ENCODE peak calls at places on chromosomes 16 and 17, in five cellular contexts. L is HCT116, I is GM12878, X is upper lobe of left lung, Y is K562. A is an unnamed sample.

GRCh38 chr17:63631626-63632025 is 9.4 kb downstream of the MAP3K3 start:
- ATAC-seq in L (no peak), I (no peak), X (no peak), Y (no peak), A (no peak)

GRCh38 chr16:66473654-66474519 is 46.8 kb downstream of the BEAN1 start:
- ATAC-seq in L (no peak), I (no peak), X (no peak), Y (no peak), A (peak)

GRCh38 chr17:50364715-50365114 is 8.3 kb downstream of the MRPL27 start:
- ATAC-seq in L (no peak), I (no peak), X (no peak), Y (no peak), A (no peak)

GRCh38 chr16:87436225-87437172 is 44.4 kb downstream of the MAP1LC3B start:
- ATAC-seq in L (no peak), I (no peak), X (peak), Y (no peak), A (peak)

GRCh38 chr17:15464211-15464610 is 3.2 kb downstream of the CDRT4 start:
- ATAC-seq in L (no peak), I (no peak), X (no peak), Y (no peak), A (no peak)

GRCh38 chr16:28923652-28924398 is 1.2 kb downstream of the RABEP2 start:
- ATAC-seq in L (peak), I (peak), X (no peak), Y (no peak), A (no peak)

GRCh38 chr16:25707982-25708583 is 16.3 kb downstream of the HS3ST4 start:
- ATAC-seq in L (peak), I (peak), X (no peak), Y (peak), A (no peak)

GRCh38 chr16:14497245-14498082 is 132.6 kb downstream of the PARN start:
- ATAC-seq in L (no peak), I (no peak), X (no peak), Y (no peak), A (no peak)

GRCh38 chr16:66262253-66263167 is 104.0 kb upstream of the CDH5 start:
- ATAC-seq in L (no peak), I (no peak), X (peak), Y (no peak), A (peak)

GRCh38 chr17:16456770-16457316 is 35.1 kb downstream of the LRRC75A start:
- ATAC-seq in L (no peak), I (no peak), X (no peak), Y (no peak), A (no peak)

GRCh38 chr17:44212507-44213402 is 6.7 kb downstream of the UBTF start:
- ATAC-seq in L (no peak), I (no peak), X (no peak), Y (peak), A (no peak)

GRCh38 chr17:8393470-8394231 is 4.0 kb downstream of the RNF222 start:
- ATAC-seq in L (peak), I (no peak), X (no peak), Y (peak), A (no peak)

GRCh38 chr17:4772235-4772613 is 538 bp downstream of the TM4SF5 start:
- ATAC-seq in L (no peak), I (no peak), X (no peak), Y (no peak), A (no peak)

GRCh38 chr16:54584121-54584520 is 297.5 kb upstream of the IRX3 start:
- ATAC-seq in L (no peak), I (no peak), X (no peak), Y (no peak), A (no peak)

GRCh38 chr17:76491271-76492184 is 9.7 kb downstream of the RHBDF2 start:
- ATAC-seq in L (no peak), I (peak), X (peak), Y (peak), A (no peak)

GRCh38 chr17:47663997-47664941 is 14.6 kb downstream of the KPNB1 start:
- ATAC-seq in L (peak), I (peak), X (peak), Y (peak), A (peak)

GRCh38 chr17:81713556-81714411 is 1.7 kb downstream of the SLC25A10 start:
- ATAC-seq in L (peak), I (no peak), X (no peak), Y (peak), A (no peak)

GRCh38 chr17:40779181-40779909 is 3.0 kb downstream of the KRT27 start:
- ATAC-seq in L (no peak), I (no peak), X (peak), Y (peak), A (no peak)

GRCh38 chr17:18156976-18157280 is 26.7 kb upstream of the ALKBH5 start:
- ATAC-seq in L (no peak), I (no peak), X (no peak), Y (no peak), A (no peak)

GRCh38 chr16:10964891-10965326 is 20.5 kb downstream of the CLEC16A start:
- ATAC-seq in L (no peak), I (peak), X (no peak), Y (no peak), A (no peak)

GRCh38 chr17:28335959-28336871 is 654 bp downstream of the TNFAIP1 start:
- ATAC-seq in L (peak), I (peak), X (peak), Y (peak), A (peak)

GRCh38 chr16:2771496-2772402 is 5.3 kb downstream of the ELOB start:
- ATAC-seq in L (no peak), I (no peak), X (no peak), Y (no peak), A (no peak)

GRCh38 chr16:78605548-78606097 is 506.2 kb downstream of the WWOX start:
- ATAC-seq in L (no peak), I (no peak), X (no peak), Y (no peak), A (peak)

GRCh38 chr17:82045916-82046484 is 5.6 kb downstream of the RFNG start:
- ATAC-seq in L (no peak), I (no peak), X (no peak), Y (no peak), A (no peak)

GRCh38 chr16:9195301-9195700 is 103.9 kb downstream of the HAPSTR1 start:
- ATAC-seq in L (no peak), I (no peak), X (no peak), Y (no peak), A (no peak)

GRCh38 chr16:19601083-19601976 is 45.8 kb downstream of the VPS35L start:
- ATAC-seq in L (peak), I (peak), X (no peak), Y (peak), A (no peak)

GRCh38 chr16:74984194-74984669 is 691 bp downstream of the WDR59 start:
- ATAC-seq in L (no peak), I (peak), X (peak), Y (no peak), A (no peak)

DNA sequence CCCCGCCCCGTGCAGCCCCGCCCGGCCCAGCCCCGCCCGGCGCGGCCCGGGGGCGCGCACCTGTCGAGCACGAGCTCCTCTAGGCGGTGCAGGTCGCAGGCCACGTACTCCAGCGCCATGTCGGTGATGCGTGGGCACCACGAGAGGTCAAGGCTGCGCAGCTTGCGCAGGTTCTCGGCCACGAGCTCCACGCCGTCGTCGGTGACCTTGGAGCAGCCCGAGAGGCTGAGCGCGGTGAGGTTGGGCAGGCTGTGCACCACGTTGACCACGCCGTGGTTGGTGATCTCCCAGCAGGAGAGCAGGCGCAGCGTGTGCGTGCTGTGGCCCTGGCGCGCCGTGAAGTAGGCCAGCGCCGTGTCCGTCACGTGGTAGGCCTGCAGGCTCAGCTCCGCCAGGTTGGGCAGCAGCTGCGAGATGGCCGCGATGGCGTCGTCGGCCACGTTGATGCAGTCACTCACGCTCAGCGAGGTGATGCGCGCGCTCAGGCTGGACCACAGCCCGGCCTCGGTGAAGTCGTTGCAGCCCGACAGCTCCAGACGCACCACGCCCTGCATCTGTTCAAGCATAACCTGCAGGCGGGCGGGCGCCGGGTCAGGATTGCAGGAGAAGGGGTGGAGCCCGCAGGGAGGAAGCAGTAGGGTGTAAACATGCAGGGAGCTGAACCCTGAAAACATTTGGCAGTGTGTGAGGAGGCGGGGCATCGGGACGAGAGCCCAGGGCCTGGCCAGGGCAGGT is 5.3 kb upstream of the WDR24 start:
- ATAC-seq in L (peak), I (peak), X (peak), Y (peak), A (no peak)
- TF ChIP-seq POLR2AphosphoS5 in L (peak), I (no peak), X (no peak), Y (no peak), A (no peak)

DNA sequence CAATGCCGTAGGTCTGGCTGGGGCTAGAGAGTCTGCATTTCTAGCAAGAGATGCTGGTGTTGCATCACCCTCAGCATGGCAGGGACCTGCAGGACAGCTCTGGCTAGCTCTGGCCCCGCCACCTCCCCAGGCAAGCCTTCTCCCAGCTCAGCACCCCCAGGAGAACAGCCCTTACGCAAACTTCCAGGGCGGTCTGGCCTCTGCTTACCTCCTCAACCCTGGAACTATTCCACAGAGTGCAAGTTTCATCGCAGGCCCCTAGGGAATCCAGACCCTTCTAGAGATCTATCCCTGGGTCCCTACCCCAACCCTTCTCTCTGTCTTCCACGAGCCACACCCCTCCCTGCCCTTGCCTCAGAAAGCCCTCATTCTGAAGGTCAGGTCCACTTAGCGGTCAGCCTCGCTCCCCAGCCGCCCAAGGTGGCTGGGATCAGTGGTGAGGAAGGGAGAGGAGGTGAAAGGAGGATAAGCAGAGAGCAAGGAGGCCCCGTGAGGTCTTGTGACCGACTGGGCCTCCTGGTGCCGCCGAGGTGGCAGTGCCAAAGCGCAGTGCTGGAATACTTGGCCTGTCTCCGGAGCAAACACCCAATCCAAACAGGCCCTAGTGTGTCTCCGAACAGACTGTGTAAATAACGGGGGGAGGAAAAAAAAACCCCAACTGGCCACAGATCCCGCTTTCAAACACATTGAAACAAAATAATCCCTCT is 380.7 kb downstream of the SOX9 start:
- ATAC-seq in L (no peak), I (no peak), X (peak), Y (no peak), A (no peak)
- H3K4me3 ChIP-seq in L (no peak), I (no peak), X (peak), Y (no peak), A (no peak)

GRCh38 chr16:51816929-51817328 is 665.9 kb upstream of the SALL1 start:
- ATAC-seq in L (no peak), I (no peak), X (no peak), Y (no peak), A (no peak)
- TF ChIP-seq POLR2A in L (no peak), I (no peak), X (no peak), Y (no peak), A (no peak)

DNA sequence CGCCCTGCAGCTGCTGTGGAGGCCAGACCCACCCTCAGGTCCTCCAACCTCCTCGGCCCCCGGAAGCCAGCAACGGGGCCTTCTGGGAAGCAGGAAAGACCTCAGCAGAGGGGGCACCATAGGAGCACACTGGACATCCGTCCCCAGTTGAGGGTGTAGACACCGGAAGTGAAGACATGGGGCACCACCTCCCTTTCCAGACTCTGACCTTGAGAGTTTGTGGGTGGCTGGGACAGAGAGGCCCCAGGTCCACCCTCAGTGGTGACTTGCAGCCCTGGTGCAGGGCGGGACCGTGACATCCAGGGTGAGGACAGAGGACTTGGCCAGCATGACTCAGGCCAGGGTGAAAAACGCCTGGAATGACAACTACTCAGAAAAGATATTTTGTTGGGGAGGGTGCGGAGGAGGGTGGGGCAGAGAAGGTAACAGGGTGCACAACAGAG is 19.9 kb downstream of the CEP295NL start:
- ATAC-seq in L (peak), I (peak), X (peak), Y (peak), A (peak)
- TF ChIP-seq POLR2AphosphoS5 in L (no peak), I (no peak), X (peak), Y (no peak), A (peak)

GRCh38 chr17:55224746-55225145 is 40.0 kb upstream of the HLF start:
- ATAC-seq in L (no peak), I (no peak), X (no peak), Y (no peak), A (no peak)
- H3K4me3 ChIP-seq in L (no peak), I (no peak), X (no peak), Y (no peak), A (no peak)

DNA sequence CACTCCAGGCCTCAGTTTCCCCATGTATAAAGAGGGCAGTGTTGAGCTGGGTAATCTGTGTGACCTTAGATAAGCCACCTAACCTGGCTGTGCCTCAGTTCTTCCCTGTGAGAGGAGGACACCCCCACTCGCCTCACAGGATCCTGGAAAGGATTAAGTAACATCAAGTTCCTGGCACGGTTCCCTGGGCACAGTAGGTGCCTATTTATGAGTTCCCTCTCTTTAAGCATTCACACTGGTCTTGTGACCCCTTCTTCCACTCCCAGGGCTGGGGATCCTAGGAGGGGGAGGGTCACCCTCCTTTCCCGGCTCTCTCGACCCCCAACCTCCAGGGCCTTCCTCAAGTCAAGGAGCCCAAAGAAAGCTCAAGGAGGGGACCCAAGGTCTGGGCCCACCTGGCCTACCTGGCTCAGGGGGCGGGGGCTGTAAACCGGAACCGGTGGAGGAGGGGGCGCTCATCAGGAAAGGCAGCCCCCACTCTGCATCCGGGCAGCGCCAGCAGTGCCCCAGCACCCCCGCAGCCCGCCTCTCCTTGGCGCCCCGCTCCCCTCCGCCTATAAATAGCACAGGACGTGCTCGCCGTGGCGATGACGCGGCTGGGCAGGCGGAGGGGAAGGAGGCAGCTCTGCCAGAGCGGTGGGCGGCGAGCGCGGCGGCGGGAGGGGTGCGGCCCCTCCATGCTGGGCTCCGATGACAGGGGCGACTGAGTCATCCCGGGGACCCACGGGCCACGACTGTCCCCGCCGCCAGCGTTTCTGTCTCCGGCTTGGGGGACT is 9.4 kb downstream of the RPL19 start:
- ATAC-seq in L (no peak), I (peak), X (peak), Y (no peak), A (peak)
- TF ChIP-seq POLR2A in L (no peak), I (peak), X (no peak), Y (no peak), A (no peak)

GRCh38 chr16:81778231-81778630 is 860 bp upstream of the PLCG2 start:
- ATAC-seq in L (no peak), I (no peak), X (no peak), Y (no peak), A (no peak)

GRCh38 chr16:81780350-81780749 is 1.3 kb downstream of the PLCG2 start:
- ATAC-seq in L (no peak), I (peak), X (no peak), Y (no peak), A (no peak)

GRCh38 chr16:81775570-81775969 is 3.5 kb upstream of the PLCG2 start:
- ATAC-seq in L (no peak), I (no peak), X (no peak), Y (no peak), A (no peak)

GRCh38 chr16:81779540-81780320 is 639 bp downstream of the PLCG2 start:
- ATAC-seq in L (peak), I (peak), X (peak), Y (peak), A (no peak)

DNA sequence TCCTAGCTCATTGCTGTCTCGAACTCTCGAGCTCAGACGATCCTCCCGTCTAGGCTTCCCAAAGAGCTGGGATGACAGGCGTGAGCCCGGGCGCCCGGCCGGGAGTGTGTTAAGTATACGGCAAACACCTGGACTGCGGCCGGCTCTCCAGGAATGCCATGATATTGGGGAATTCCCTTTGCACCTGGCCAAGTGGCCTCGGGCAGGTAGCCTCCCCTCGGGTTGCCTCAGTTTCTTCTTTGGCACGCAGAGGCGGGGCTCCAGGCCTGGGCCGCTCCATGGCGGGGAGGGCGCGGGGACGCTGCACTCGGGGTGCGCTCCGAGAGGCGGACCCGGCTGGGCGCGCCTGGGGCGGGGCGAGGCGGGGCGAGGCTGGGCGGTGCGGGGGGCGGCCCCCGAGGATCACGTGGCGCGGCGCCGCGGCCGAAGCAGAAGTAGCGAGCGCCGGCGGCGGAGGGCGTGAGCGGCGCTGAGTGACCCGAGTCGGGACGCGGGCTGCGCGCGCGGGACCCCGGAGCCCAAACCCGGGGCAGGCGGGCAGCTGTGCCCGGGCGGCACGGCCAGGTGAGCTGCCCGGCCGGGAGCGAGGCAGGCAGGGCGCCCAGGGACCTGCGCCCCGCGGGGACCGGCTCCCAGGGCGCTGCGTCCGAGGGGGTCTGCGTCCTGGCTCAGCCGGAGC is at the start of gene PLCG2:
- ATAC-seq in L (peak), I (peak), X (peak), Y (peak), A (peak)
- TF ChIP-seq POLR2AphosphoS5 in L (peak), I (peak), X (peak), Y (no peak), A (no peak)

GRCh38 chr16:67963325-67964321 is 4.8 kb downstream of the SLC12A4 start:
- ATAC-seq in L (no peak), I (no peak), X (no peak), Y (peak), A (no peak)

GRCh38 chr16:67962135-67962534 is 6.3 kb downstream of the SLC12A4 start:
- ATAC-seq in L (no peak), I (no peak), X (no peak), Y (no peak), A (no peak)

GRCh38 chr16:67966549-67967182 is 1.8 kb downstream of the SLC12A4 start:
- ATAC-seq in L (peak), I (peak), X (peak), Y (peak), A (no peak)

GRCh38 chr16:67965668-67966548 is 2.5 kb downstream of the SLC12A4 start:
- ATAC-seq in L (no peak), I (no peak), X (no peak), Y (no peak), A (no peak)

GRCh38 chr16:67964477-67965131 is 3.8 kb downstream of the SLC12A4 start:
- ATAC-seq in L (no peak), I (no peak), X (no peak), Y (no peak), A (no peak)
- H3K4me3 ChIP-seq in L (no peak), I (no peak), X (no peak), Y (no peak), A (no peak)

GRCh38 chr17:7261377-7262191 is 694 bp downstream of the CLDN7 start:
- ATAC-seq in L (peak), I (peak), X (peak), Y (no peak), A (peak)
- TF ChIP-seq POLR2A in L (no peak), I (no peak), X (no peak), Y (no peak), A (no peak)

DNA sequence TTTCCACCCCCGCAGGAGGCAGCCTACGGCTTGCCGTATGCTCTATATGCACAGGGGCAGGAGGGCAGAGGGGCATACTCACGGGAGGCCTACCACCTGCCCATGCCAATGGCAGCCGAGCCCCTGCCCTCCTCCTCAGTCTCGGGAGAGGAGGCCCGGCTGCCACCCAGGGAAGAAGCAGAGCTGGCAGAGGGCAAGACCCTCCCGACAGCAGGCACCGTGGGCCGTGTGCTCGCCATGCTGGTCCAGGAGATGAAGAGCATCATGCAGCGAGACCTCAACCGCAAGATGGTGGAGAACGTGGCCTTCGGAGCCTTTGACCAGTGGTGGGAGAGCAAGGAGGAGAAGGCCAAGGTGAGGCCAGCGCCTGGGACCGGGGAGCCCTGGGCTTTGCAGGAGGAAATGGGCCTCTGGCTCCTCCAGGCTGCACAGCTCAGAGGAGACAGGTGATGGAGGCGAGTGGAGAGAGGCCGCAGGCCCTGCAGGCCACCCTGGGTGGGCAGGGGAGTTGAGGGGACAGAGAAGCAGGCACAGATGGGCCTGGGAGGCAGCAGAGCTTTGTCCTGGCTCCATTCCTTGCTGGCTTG is 8.6 kb downstream of the SETD1A start:
- ATAC-seq in L (no peak), I (no peak), X (no peak), Y (no peak), A (no peak)
- TF ChIP-seq POLR2AphosphoS5 in L (no peak), I (peak), X (no peak), Y (peak), A (no peak)